ENCODE peak calls at places on chromosomes 13 and 19, in seven cellular contexts. H is trophoblast cell, A is IMR-90, V is neuronal stem cell, S is mesendoderm, P is mesenchymal stem cell, M is H1. L is an unnamed sample.
A peak's percentile ranks its signal among the peaks of the same experiment; 100 is the strongest.

GRCh38 chr13:48231948-48232347 is 1.1 kb upstream of the ITM2B start:
- DNase-seq in H (no peak), P (no peak), V (no peak), S (no peak), A (no peak), M (no peak), L (no peak)

GRCh38 chr13:22107549-22107948 is 436.7 kb downstream of the FGF9 start:
- DNase-seq in M (no peak), P (no peak), V (no peak), A (no peak), S (no peak), H (no peak), L (no peak)

GRCh38 chr19:33040994-33041827 is 23.5 kb downstream of the RHPN2 start:
- DNase-seq in P (peak; percentile 26), A (no peak), H (no peak), V (no peak), M (no peak), S (no peak), L (no peak)

GRCh38 chr13:46341112-46341711 is 45.8 kb downstream of the RUBCNL start:
- DNase-seq in M (no peak), V (no peak), H (peak; percentile 21), P (peak; percentile 69), S (no peak), A (peak; percentile 50), L (no peak)

GRCh38 chr13:111232191-111232590 is 88.3 kb upstream of the TEX29 start:
- DNase-seq in S (no peak), P (no peak), M (no peak), V (no peak), A (no peak), H (no peak), L (no peak)

GRCh38 chr19:4795400-4795799 is 3.9 kb downstream of the FEM1A start:
- DNase-seq in P (no peak), H (no peak), V (no peak), A (peak; percentile 22), S (no peak), M (no peak), L (no peak)

GRCh38 chr19:14475251-14476073 is at the start of gene PTGER1:
- DNase-seq in H (peak; percentile 22), S (peak; percentile 58), M (peak; percentile 76), V (no peak), P (peak; percentile 61), A (peak; percentile 35), L (peak; percentile 69)

GRCh38 chr19:16372065-16372915 is 47.7 kb downstream of the KLF2 start:
- DNase-seq in A (no peak), H (no peak), P (no peak), V (no peak), S (no peak), M (no peak), L (no peak)

GRCh38 chr19:12137541-12137940 is 2.6 kb downstream of the ZNF20 start:
- DNase-seq in S (peak; percentile 77), V (no peak), M (no peak), A (no peak), H (peak; percentile 41), P (no peak), L (peak; percentile 33)

GRCh38 chr13:22285867-22286632 is 615.2 kb downstream of the FGF9 start:
- DNase-seq in M (no peak), S (no peak), H (no peak), V (no peak), A (no peak), P (no peak), L (no peak)

GRCh38 chr19:13033819-13034611 is 38.7 kb downstream of the NFIX start:
- DNase-seq in P (peak; percentile 43), V (no peak), M (peak; percentile 86), A (peak; percentile 45), H (peak; percentile 40), S (peak; percentile 77), L (peak; percentile 79)

GRCh38 chr19:19230505-19230904 is 18.7 kb downstream of the NCAN start:
- DNase-seq in V (no peak), H (no peak), P (no peak), A (no peak), S (no peak), M (no peak), L (no peak)

GRCh38 chr13:45542391-45542790 is 73.1 kb downstream of the ERICH6B start:
- DNase-seq in P (no peak), H (no peak), S (no peak), A (no peak), V (no peak), M (no peak), L (no peak)

GRCh38 chr19:2856457-2857055 is 10.6 kb upstream of the ZNF556 start:
- DNase-seq in S (no peak), P (no peak), V (no peak), A (no peak), M (no peak), H (no peak), L (no peak)

GRCh38 chr19:1668339-1669123 is 16.1 kb upstream of the TCF3 start:
- DNase-seq in P (peak; percentile 18), S (no peak), H (no peak), A (no peak), V (no peak), M (peak; percentile 69), L (no peak)

GRCh38 chr13:41658057-41658642 is 200.8 kb downstream of the RGCC start:
- DNase-seq in V (no peak), M (no peak), H (no peak), S (no peak), A (peak; percentile 93), P (peak; percentile 33), L (no peak)

GRCh38 chr13:113765241-113765910 is 6.3 kb downstream of the TMEM255B start:
- DNase-seq in M (no peak), A (no peak), P (no peak), H (no peak), S (peak; percentile 34), V (no peak), L (no peak)

GRCh38 chr13:50357586-50358118 is 342.4 kb downstream of the KCNRG start:
- DNase-seq in S (no peak), M (no peak), V (no peak), H (peak; percentile 78), P (peak; percentile 64), A (peak; percentile 93), L (no peak)

GRCh38 chr13:21014139-21014665 is 47.2 kb downstream of the LATS2 start:
- DNase-seq in H (no peak), S (no peak), M (no peak), A (no peak), P (no peak), V (no peak), L (no peak)
- H3K4ac ChIP-seq in H (peak overlapping the region; percentile 69), S (no peak overlapping the region), M (no peak overlapping the region), A (peak overlapping the region; percentile 78), P (no peak overlapping the region), V (no peak overlapping the region), L (no peak overlapping the region)

GRCh38 chr19:6529351-6529750 is 1.5 kb upstream of the TNFSF9 start:
- DNase-seq in S (no peak), M (no peak), V (no peak), A (no peak), H (no peak), P (no peak), L (no peak)

GRCh38 chr19:6530385-6531162 is at the start of gene TNFSF9:
- DNase-seq in P (peak; percentile 87), V (peak; percentile 84), A (peak; percentile 59), H (peak; percentile 62), S (peak; percentile 86), M (peak; percentile 96), L (peak; percentile 92)

GRCh38 chr19:6529937-6530384 is 865 bp upstream of the TNFSF9 start:
- DNase-seq in S (no peak), M (no peak), A (no peak), V (no peak), H (no peak), P (no peak), L (no peak)

GRCh38 chr19:6528544-6529121 is 2.2 kb upstream of the TNFSF9 start:
- DNase-seq in P (no peak), H (peak; percentile 31), M (no peak), S (peak; percentile 46), A (no peak), V (no peak), L (no peak)

GRCh38 chr19:6527893-6528543 is 2.8 kb upstream of the TNFSF9 start:
- DNase-seq in M (no peak), P (no peak), A (no peak), V (no peak), S (no peak), H (no peak), L (no peak)
- H3K4ac ChIP-seq in M (no peak overlapping the region), P (no peak overlapping the region), A (no peak overlapping the region), V (no peak overlapping the region), S (no peak overlapping the region), H (no peak overlapping the region), L (no peak overlapping the region)

GRCh38 chr19:35938282-35939224 is 2.4 kb downstream of the LRFN3 start:
- DNase-seq in A (no peak), S (no peak), V (no peak), M (no peak), H (no peak), P (no peak), L (no peak)

GRCh38 chr19:35939307-35940077 is 3.3 kb downstream of the LRFN3 start:
- DNase-seq in M (no peak), H (no peak), V (no peak), P (no peak), S (no peak), A (no peak), L (no peak)

GRCh38 chr19:35936738-35937268 is 629 bp downstream of the LRFN3 start:
- DNase-seq in H (no peak), P (no peak), M (no peak), V (no peak), A (no peak), S (no peak), L (no peak)

GRCh38 chr19:35937345-35938281 is 1.4 kb downstream of the LRFN3 start:
- DNase-seq in M (no peak), P (no peak), H (peak; percentile 58), V (no peak), A (no peak), S (peak; percentile 20), L (no peak)

DNA sequence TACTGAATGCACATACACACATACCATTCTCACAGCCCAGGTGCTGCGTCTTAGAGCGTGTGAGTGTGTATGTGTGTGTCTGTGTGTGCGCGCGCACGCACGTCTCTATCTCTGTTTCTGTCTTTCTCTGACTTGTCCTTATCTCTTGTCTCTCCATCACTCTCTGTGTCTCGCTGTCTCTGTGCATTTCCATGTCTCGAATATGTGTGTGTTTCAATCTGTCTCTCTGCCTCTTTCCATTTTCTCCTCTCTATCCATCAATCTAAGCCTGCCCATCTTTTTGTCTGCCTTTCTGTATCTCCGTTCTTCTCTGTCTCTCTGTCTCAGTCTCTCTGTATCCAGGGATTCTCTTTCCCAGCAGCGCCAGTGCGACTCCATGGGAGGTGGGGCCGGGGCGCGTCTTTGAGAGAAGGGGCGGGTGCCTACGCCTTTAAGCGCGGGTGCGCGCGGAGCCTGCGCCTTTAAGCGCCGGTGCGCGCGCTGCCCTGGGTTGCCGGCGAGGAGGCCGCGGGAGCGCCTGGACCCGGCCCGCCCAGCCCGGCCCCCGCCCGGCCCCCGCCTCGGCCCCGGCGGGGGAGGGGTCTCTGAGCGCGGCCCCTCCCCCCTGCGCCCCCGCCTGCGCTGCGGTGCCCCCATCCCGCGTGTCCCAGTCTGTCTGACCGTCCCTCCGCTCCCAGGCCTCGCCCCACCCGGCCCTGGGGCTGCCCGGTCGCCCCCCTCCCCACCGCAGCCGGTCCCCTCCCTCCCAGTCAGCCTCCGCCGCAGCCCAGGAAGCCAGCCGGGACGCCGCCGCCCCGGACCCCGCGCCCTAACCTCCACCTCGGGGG is at the start of gene LRFN3:
- DNase-seq in M (peak; percentile 85), P (peak; percentile 75), S (peak; percentile 83), V (peak; percentile 68), A (peak; percentile 66), H (peak; percentile 72), L (peak; percentile 77)
- H3K4ac ChIP-seq in M (no peak within 1 kb of the TSS), P (peak within 1 kb of the TSS; percentile 10), S (peak within 1 kb of the TSS; percentile 82), V (peak within 1 kb of the TSS; percentile 90), A (peak within 1 kb of the TSS; percentile 38), H (peak within 1 kb of the TSS; percentile 65), L (no peak within 1 kb of the TSS)

GRCh38 chr13:24744247-24744646 is 19.7 kb upstream of the RNF17 start:
- DNase-seq in M (no peak), S (no peak), A (no peak), P (no peak), H (no peak), V (no peak), L (no peak)
- H3K4ac ChIP-seq in M (no peak overlapping the region), S (no peak overlapping the region), A (no peak overlapping the region), P (no peak overlapping the region), H (no peak overlapping the region), V (no peak overlapping the region), L (no peak overlapping the region)